ENCODE peak calls at places on chromosome 14, in six cellular contexts. F, A, U, B, V and Z are unnamed samples. For H3K36me3, the result is how much of the 10 kb centered on the place peaks cover.

GRCh38 chr14:49249022-49249421 is 337.2 kb downstream of the RPS29 start:
- DNase-seq in F (no peak), A (no peak), U (no peak), B (no peak), V (peak), Z (no peak)

GRCh38 chr14:81303258-81303935 is 82.6 kb upstream of the GTF2A1 start:
- DNase-seq in F (peak), A (no peak), U (no peak), B (no peak), V (no peak), Z (peak)

GRCh38 chr14:76761198-76761848 is at the start of gene VASH1:
- DNase-seq in F (peak), A (peak), U (peak), B (peak), V (peak), Z (peak)

GRCh38 chr14:59333668-59334067 is 131.5 kb downstream of the GPR135 start:
- DNase-seq in F (no peak), A (no peak), U (no peak), B (no peak), V (peak), Z (no peak)

GRCh38 chr14:77201696-77202095 is 20.1 kb downstream of the TMEM63C start:
- DNase-seq in F (no peak), A (no peak), U (no peak), B (no peak), V (no peak), Z (no peak)

GRCh38 chr14:28756896-28757570 is 9.6 kb upstream of the FOXG1 start:
- DNase-seq in F (no peak), A (no peak), U (peak), B (peak), V (peak), Z (no peak)

GRCh38 chr14:54310852-54311230 is 86.0 kb upstream of the CDKN3 start:
- DNase-seq in F (no peak), A (no peak), U (no peak), B (no peak), V (no peak), Z (no peak)

GRCh38 chr14:88987516-88987915 is 163.1 kb downstream of the TTC8 start:
- DNase-seq in F (peak), A (no peak), U (no peak), B (no peak), V (peak), Z (no peak)

GRCh38 chr14:94322648-94323570 is at the start of gene SERPINA6:
- DNase-seq in F (no peak), A (no peak), U (no peak), B (no peak), V (peak), Z (no peak)

GRCh38 chr14:99516156-99517045 is 35.2 kb downstream of the CCNK start:
- DNase-seq in F (no peak), A (no peak), U (no peak), B (no peak), V (no peak), Z (no peak)

GRCh38 chr14:76917759-76918175 is 91.6 kb downstream of the LRRC74A start:
- DNase-seq in F (no peak), A (peak), U (no peak), B (no peak), V (peak), Z (peak)

GRCh38 chr14:56004807-56005579 is 113.2 kb upstream of the PELI2 start:
- DNase-seq in F (no peak), A (peak), U (peak), B (no peak), V (peak), Z (no peak)

GRCh38 chr14:33120341-33120740 is 181.7 kb downstream of the NPAS3 start:
- DNase-seq in F (no peak), A (no peak), U (no peak), B (no peak), V (peak), Z (no peak)

GRCh38 chr14:64190974-64191502 is 103.1 kb downstream of the ESR2 start:
- DNase-seq in F (no peak), A (no peak), U (no peak), B (no peak), V (no peak), Z (no peak)

GRCh38 chr14:77892381-77892871 is 92.5 kb downstream of the ADCK1 start:
- DNase-seq in F (no peak), A (no peak), U (no peak), B (no peak), V (peak), Z (peak)

GRCh38 chr14:97713023-97713422 is 915.8 kb downstream of the VRK1 start:
- DNase-seq in F (peak), A (no peak), U (no peak), B (no peak), V (peak), Z (no peak)

GRCh38 chr14:44613061-44613712 is 106.1 kb upstream of the FSCB start:
- DNase-seq in F (no peak), A (no peak), U (no peak), B (no peak), V (no peak), Z (no peak)

GRCh38 chr14:104978774-104979691 is 859 bp upstream of the AHNAK2 start:
- DNase-seq in F (no peak), A (no peak), U (peak), B (no peak), V (no peak), Z (no peak)

GRCh38 chr14:106436310-106436905 is 910.0 kb downstream of the TMEM121 start:
- DNase-seq in F (no peak), A (no peak), U (no peak), B (no peak), V (no peak), Z (peak)

GRCh38 chr14:55851301-55851700 is 266.9 kb upstream of the PELI2 start:
- DNase-seq in F (no peak), A (no peak), U (peak), B (no peak), V (no peak), Z (no peak)

GRCh38 chr14:37594238-37594915 is 672 bp downstream of the FOXA1 start:
- DNase-seq in F (peak), A (no peak), U (peak), B (peak), V (peak), Z (no peak)

GRCh38 chr14:61502459-61503093 is 181.2 kb downstream of the PRKCH start:
- DNase-seq in F (no peak), A (no peak), U (no peak), B (peak), V (peak), Z (no peak)

GRCh38 chr14:28766505-28767238 is at the start of gene FOXG1:
- DNase-seq in F (no peak), A (no peak), U (peak), B (peak), V (peak), Z (no peak)

GRCh38 chr14:32576088-32576795 is 247.1 kb downstream of the AKAP6 start:
- DNase-seq in F (peak), A (peak), U (peak), B (peak), V (peak), Z (no peak)

GRCh38 chr14:20697273-20698017 is 8.9 kb downstream of the ANG start:
- DNase-seq in F (peak), A (peak), U (peak), B (peak), V (peak), Z (peak)

GRCh38 chr14:23069413-23069806 is 12.1 kb upstream of the CDH24 start:
- DNase-seq in F (no peak), A (no peak), U (no peak), B (no peak), V (no peak), Z (no peak)
- H3K4me3 ChIP-seq in F (no peak), A (no peak), U (peak), B (no peak), V (no peak), Z (no peak)

GRCh38 chr14:101065696-101066694 is 162.5 kb upstream of the RTL1 start:
- DNase-seq in F (no peak), A (peak), U (no peak), B (no peak), V (no peak), Z (no peak)
- H3K36me3 ChIP-seq in F (under half), A (under half), U (under half), B (under half), V (under half), Z (under half)

GRCh38 chr14:80211143-80212024 is at the start of gene DIO2:
- DNase-seq in F (no peak), A (no peak), U (peak), B (no peak), V (peak), Z (peak)
- H3K4me3 ChIP-seq in F (no peak), A (peak), U (peak), B (no peak), V (peak), Z (peak)

GRCh38 chr14:103659631-103660030 is 30.6 kb downstream of the KLC1 start:
- DNase-seq in F (no peak), A (no peak), U (no peak), B (no peak), V (no peak), Z (no peak)

GRCh38 chr14:103663506-103663905 is 34.5 kb downstream of the KLC1 start:
- DNase-seq in F (no peak), A (no peak), U (no peak), B (no peak), V (no peak), Z (no peak)

GRCh38 chr14:103662591-103662990 is 33.6 kb downstream of the KLC1 start:
- DNase-seq in F (no peak), A (no peak), U (no peak), B (no peak), V (no peak), Z (no peak)

GRCh38 chr14:103657466-103657865 is 28.5 kb downstream of the KLC1 start:
- DNase-seq in F (no peak), A (peak), U (no peak), B (no peak), V (peak), Z (no peak)

GRCh38 chr14:103662029-103662428 is 33.0 kb downstream of the KLC1 start:
- DNase-seq in F (no peak), A (no peak), U (no peak), B (no peak), V (no peak), Z (no peak)
- H3K36me3 ChIP-seq in F (under half), A (under half), U (under half), B (under half), V (under half), Z (under half)

GRCh38 chr14:68210729-68211299 is 391.2 kb downstream of the RAD51B start:
- DNase-seq in F (no peak), A (no peak), U (no peak), B (no peak), V (peak), Z (peak)
- H3K4me3 ChIP-seq in F (no peak), A (no peak), U (no peak), B (no peak), V (no peak), Z (peak)

DNA sequence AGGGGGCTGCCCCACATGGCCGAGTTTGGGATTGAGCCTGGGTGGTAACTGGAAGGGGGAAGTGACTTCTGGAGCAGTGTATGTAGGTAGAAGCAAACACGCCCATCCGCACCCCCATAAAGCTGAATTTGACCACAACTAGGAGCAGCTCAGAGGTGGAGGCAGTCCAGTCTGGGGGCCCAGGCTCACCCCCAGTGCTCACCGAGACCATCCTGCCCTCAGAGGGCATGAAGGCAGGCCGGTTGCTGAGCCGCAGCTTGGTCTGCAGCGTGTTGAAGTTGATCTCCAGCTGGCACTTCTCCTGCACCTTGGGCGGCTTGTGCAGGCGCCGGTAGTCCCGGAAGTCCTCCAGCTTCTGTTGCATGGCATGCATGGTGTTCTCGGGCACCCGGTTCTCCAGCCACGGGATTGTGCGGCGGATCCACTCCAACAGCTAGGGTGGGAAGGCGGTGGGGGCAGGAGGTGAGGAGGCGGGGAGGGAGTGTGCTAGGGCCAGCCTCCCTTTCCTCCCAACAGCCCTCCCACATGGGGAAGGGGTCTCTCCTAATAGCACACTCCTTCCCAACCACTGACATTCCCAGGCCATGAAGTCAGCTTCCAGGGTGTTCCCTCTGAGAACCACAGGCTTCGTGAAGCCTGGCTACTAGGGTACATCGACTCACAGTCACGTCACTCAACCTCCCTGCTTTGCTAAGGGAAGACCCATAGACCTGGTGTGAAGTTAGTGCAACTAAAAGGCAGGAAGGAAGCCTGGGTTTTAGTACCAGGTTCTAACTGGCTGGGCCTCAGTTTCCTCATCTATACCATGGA is 87.0 kb downstream of the ACTN1 start:
- DNase-seq in F (no peak), A (peak), U (no peak), B (no peak), V (peak), Z (no peak)
- H3K36me3 ChIP-seq in F (under half), A (under half), U (under half), B (under half), V (under half), Z (half or more)

GRCh38 chr14:90544971-90545370 is 148.1 kb downstream of the CALM1 start:
- DNase-seq in F (no peak), A (no peak), U (no peak), B (no peak), V (no peak), Z (no peak)
- H3K4me3 ChIP-seq in F (no peak), A (no peak), U (no peak), B (no peak), V (no peak), Z (no peak)

GRCh38 chr14:51957950-51958349 is 31.4 kb upstream of the RTRAF start:
- DNase-seq in F (no peak), A (no peak), U (no peak), B (no peak), V (peak), Z (no peak)
- H3K36me3 ChIP-seq in F (under half), A (under half), U (under half), B (under half), V (under half), Z (under half)

GRCh38 chr14:30108975-30109700 is 181.5 kb upstream of the PRKD1 start:
- DNase-seq in F (no peak), A (no peak), U (no peak), B (no peak), V (peak), Z (no peak)

GRCh38 chr14:30118992-30119640 is 191.5 kb upstream of the PRKD1 start:
- DNase-seq in F (no peak), A (no peak), U (no peak), B (no peak), V (no peak), Z (no peak)

GRCh38 chr14:30115756-30116155 is 188.1 kb upstream of the PRKD1 start:
- DNase-seq in F (no peak), A (no peak), U (peak), B (peak), V (no peak), Z (no peak)

DNA sequence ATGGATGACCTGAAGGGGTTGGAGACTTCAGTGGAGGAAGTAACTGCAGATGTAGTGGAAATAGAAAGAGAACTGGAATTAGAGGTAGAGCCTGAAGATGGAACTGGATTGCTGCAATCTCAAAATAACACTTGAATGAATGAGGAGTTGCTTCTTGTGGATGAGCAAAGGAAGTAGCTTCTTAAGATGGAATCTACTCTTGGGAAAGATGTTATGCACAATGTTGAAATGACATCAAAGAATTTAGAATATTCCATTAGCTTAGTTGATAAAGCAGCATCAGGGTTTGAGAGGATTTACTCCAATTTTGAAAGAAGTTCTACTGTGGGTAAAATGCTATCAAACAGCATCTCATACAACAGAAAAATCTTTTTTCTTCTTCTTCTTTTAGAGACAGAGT is 186.4 kb upstream of the PRKD1 start:
- DNase-seq in F (no peak), A (no peak), U (no peak), B (no peak), V (no peak), Z (no peak)
- H3K4me3 ChIP-seq in F (no peak), A (no peak), U (no peak), B (no peak), V (no peak), Z (no peak)